ENCODE peak calls at places on chromosomes 1 and 21, in five cellular contexts. G is astrocyte, S is myocyte, D is choroid plexus epithelial cell, F is activated gamma-delta T cell treated with Interleukin-2 at 50 U/mL for 16 hours. E is an unnamed sample.

GRCh38 chr1:201820413-201820812 is 8.5 kb upstream of the IPO9 start:
- DNase-seq in G (no peak), F (no peak), D (no peak), S (peak), E (no peak)

GRCh38 chr1:227434808-227435207 is 116.5 kb upstream of the CDC42BPA start:
- DNase-seq in S (no peak), F (no peak), G (no peak), D (no peak), E (no peak)

GRCh38 chr21:39452965-39453332 is 1.2 kb downstream of the SH3BGR start:
- DNase-seq in G (no peak), D (no peak), F (no peak), S (peak), E (no peak)

GRCh38 chr21:29649370-29649963 is 290.3 kb downstream of the GRIK1 start:
- DNase-seq in G (no peak), D (no peak), F (no peak), S (no peak), E (no peak)

GRCh38 chr1:239952348-239953307 is 139.1 kb upstream of the FMN2 start:
- DNase-seq in G (no peak), S (peak), D (peak), F (no peak), E (peak)

GRCh38 chr21:46171996-46172862 is 12.0 kb downstream of the SPATC1L start:
- DNase-seq in F (no peak), S (no peak), D (no peak), G (no peak), E (no peak)

GRCh38 chr1:162206749-162207635 is 137.5 kb downstream of the NOS1AP start:
- DNase-seq in D (no peak), F (no peak), S (peak), G (no peak), E (no peak)

GRCh38 chr21:42677339-42678117 is 24.1 kb downstream of the PDE9A start:
- DNase-seq in G (peak), S (peak), F (no peak), D (peak), E (peak)

GRCh38 chr1:9275567-9276034 is 17.1 kb upstream of the SPSB1 start:
- DNase-seq in S (peak), F (peak), D (peak), G (peak), E (peak)

GRCh38 chr1:175481126-175482071 is 262.0 kb downstream of the TNR start:
- DNase-seq in S (no peak), G (no peak), D (peak), F (no peak), E (peak)

GRCh38 chr1:169468982-169469381 is 16.8 kb downstream of the SLC19A2 start:
- DNase-seq in G (no peak), F (no peak), D (peak), S (no peak), E (no peak)

E was measured in brain microvascular endothelial cell.